ENCODE peak calls at places on chromosomes 6 and 20, in seven cellular contexts. R is cardiac muscle cell; K is A549; J is cardiac fibroblast; O is choroid plexus epithelial cell; C is CD8-positive, alpha-beta T cell; X is stomach. F is an unnamed sample.

GRCh38 chr6:14826456-14826855 is 419.4 kb upstream of the JARID2 start:
- DNase-seq in R (no peak), K (no peak), J (no peak), O (no peak), C (no peak), X (no peak), F (no peak)

GRCh38 chr20:48359692-48360337 is 468.0 kb downstream of the PREX1 start:
- DNase-seq in R (no peak), K (no peak), J (no peak), O (no peak), C (no peak), X (no peak), F (no peak)

GRCh38 chr6:116406678-116407345 is 36.1 kb downstream of the DSE start:
- DNase-seq in R (no peak), K (no peak), J (peak), O (peak), C (no peak), X (no peak), F (peak)

GRCh38 chr6:147260091-147260490 is 55.9 kb downstream of the STXBP5 start:
- DNase-seq in R (no peak), K (no peak), J (no peak), O (peak), C (no peak), X (no peak), F (no peak)

GRCh38 chr6:89662659-89663223 is 24.2 kb upstream of the LYRM2 start:
- DNase-seq in R (no peak), K (no peak), J (no peak), O (no peak), C (no peak), X (no peak), F (no peak)

GRCh38 chr6:1424306-1424927 is 35.0 kb downstream of the FOXF2 start:
- DNase-seq in R (peak), K (peak), J (peak), O (peak), C (no peak), X (peak), F (peak)

GRCh38 chr20:40563296-40563950 is 125.6 kb downstream of the MAFB start:
- DNase-seq in R (no peak), K (peak), J (peak), O (peak), C (no peak), X (peak), F (peak)

GRCh38 chr20:1310087-1310486 is 18.9 kb downstream of the SDCBP2 start:
- DNase-seq in R (no peak), K (no peak), J (no peak), O (no peak), C (no peak), X (no peak), F (no peak)

GRCh38 chr6:136550330-136551071 is at the start of gene MAP7:
- DNase-seq in R (peak), K (peak), J (peak), O (no peak), C (peak), X (peak), F (no peak)

GRCh38 chr6:136438445-136438844 is 111.8 kb downstream of the MAP7 start:
- DNase-seq in R (no peak), K (no peak), J (no peak), O (no peak), C (no peak), X (no peak), F (no peak)

GRCh38 chr20:35742741-35743523 is 872 bp upstream of the RBM39 start:
- DNase-seq in R (peak), K (peak), J (peak), O (peak), C (no peak), X (no peak), F (peak)

GRCh38 chr6:71349395-71349794 is 60.8 kb downstream of the OGFRL1 start:
- DNase-seq in R (peak), K (peak), J (peak), O (peak), C (no peak), X (no peak), F (peak)

GRCh38 chr6:165616116-165616515 is 46.9 kb downstream of the PDE10A start:
- DNase-seq in R (no peak), K (no peak), J (peak), O (peak), C (no peak), X (no peak), F (peak)

GRCh38 chr20:25626779-25627178 is 3.0 kb upstream of the NANP start:
- DNase-seq in R (no peak), K (no peak), J (no peak), O (no peak), C (no peak), X (no peak), F (no peak)

GRCh38 chr20:46458891-46459750 is 52.7 kb upstream of the ELMO2 start:
- DNase-seq in R (peak), K (no peak), J (no peak), O (peak), C (no peak), X (peak), F (no peak)

GRCh38 chr20:4006640-4007039 is 8.7 kb downstream of the RNF24 start:
- DNase-seq in R (no peak), K (no peak), J (no peak), O (no peak), C (no peak), X (peak), F (no peak)

GRCh38 chr20:59350330-59351147 is 50.1 kb downstream of the EDN3 start:
- DNase-seq in R (no peak), K (no peak), J (no peak), O (no peak), C (no peak), X (no peak), F (no peak)

GRCh38 chr6:152503541-152503940 is 133.6 kb downstream of the SYNE1 start:
- DNase-seq in R (no peak), K (no peak), J (peak), O (peak), C (no peak), X (no peak), F (peak)

GRCh38 chr6:8084586-8084985 is 17.8 kb downstream of the EEF1E1 start:
- DNase-seq in R (no peak), K (no peak), J (peak), O (peak), C (no peak), X (no peak), F (peak)

GRCh38 chr6:31837612-31838553 is 10.3 kb downstream of the HSPA1B start:
- DNase-seq in R (no peak), K (no peak), J (peak), O (no peak), C (no peak), X (no peak), F (peak)

GRCh38 chr6:145845557-145845956 is 31.0 kb upstream of the FBXO30 start:
- DNase-seq in R (no peak), K (no peak), J (no peak), O (no peak), C (no peak), X (no peak), F (no peak)

GRCh38 chr6:104558746-104559145 is 301.0 kb downstream of the HACE1 start:
- DNase-seq in R (no peak), K (no peak), J (peak), O (peak), C (no peak), X (no peak), F (peak)

GRCh38 chr6:134174790-134175531 is 122.5 kb upstream of the SLC2A12 start:
- DNase-seq in R (peak), K (peak), J (peak), O (peak), C (peak), X (peak), F (peak)

GRCh38 chr6:134172020-134172766 is 119.8 kb upstream of the SLC2A12 start:
- DNase-seq in R (no peak), K (no peak), J (no peak), O (peak), C (no peak), X (no peak), F (peak)

GRCh38 chr6:134173936-134174789 is 121.7 kb upstream of the SLC2A12 start:
- DNase-seq in R (peak), K (peak), J (peak), O (peak), C (peak), X (peak), F (peak)

GRCh38 chr6:134171517-134171916 is 119.1 kb upstream of the SLC2A12 start:
- DNase-seq in R (no peak), K (no peak), J (peak), O (peak), C (no peak), X (no peak), F (peak)

DNA sequence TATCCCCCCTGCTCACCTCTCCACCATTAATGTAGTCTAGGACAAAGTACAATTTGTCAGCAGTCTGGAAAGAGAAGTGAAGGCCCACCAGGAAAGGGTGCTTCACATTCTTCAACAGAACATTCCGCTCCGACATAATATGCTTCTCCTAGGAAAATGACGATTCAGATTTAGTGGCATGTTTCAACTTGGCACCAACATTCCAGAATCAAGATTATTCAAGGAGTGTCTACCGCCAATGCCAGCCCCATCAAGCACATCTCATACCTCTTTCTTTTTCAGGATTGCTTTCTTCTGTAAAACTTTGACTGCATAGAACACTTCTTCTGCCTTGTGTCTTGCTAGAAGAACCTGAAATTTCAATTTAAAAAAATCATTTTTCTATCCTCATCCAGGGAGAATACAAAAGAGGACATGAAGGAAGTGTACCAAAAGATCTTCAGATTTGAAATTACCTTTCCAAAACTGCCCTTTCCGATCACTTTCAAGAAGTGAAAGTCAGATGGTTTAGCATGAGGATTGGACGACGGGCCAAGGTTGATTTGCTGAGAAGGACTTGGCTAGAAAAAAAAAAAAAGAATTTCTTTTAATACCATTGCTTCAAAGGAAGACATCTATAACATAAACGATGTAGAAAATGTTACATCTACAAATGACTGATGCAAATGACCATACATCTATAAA is 120.7 kb upstream of the SLC2A12 start:
- DNase-seq in R (no peak), K (no peak), J (peak), O (peak), C (no peak), X (no peak), F (peak)
- H3K4me3 ChIP-seq in R (no peak), K (peak), J (peak), O (peak), C (peak), X (peak), F (peak)

GRCh38 chr6:19502301-19502700 is 334.9 kb upstream of the ID4 start:
- DNase-seq in R (no peak), K (no peak), J (no peak), O (no peak), C (no peak), X (no peak), F (no peak)

DNA sequence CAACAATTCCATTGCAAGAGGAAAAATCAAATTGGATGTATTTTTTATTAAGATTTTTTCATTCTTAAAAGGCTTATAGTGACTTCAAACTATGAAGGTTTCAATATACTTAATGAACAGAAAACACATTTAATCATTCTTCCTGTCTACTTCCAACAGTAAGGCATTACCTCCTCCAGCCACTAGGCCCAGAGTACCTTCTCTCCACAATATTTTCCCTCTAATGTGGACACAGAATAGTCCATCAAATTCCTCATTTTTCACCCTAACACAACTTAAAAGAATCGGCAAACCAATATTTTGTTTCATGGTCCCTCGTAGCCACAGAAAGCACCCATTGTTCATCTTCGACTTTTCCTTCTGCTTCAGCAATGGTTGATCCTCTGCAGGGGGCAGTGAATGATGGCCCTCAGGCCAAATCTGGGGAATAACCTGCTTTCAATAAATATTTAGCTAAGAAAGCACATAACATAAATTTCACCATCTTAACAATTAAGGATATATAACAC is 335.4 kb upstream of the ID4 start:
- DNase-seq in R (no peak), K (no peak), J (no peak), O (no peak), C (no peak), X (no peak), F (no peak)
- TF ChIP-seq CTCF in R (no peak), K (no peak), J (no peak), O (no peak), C (no peak), X (no peak), F (no peak)

DNA sequence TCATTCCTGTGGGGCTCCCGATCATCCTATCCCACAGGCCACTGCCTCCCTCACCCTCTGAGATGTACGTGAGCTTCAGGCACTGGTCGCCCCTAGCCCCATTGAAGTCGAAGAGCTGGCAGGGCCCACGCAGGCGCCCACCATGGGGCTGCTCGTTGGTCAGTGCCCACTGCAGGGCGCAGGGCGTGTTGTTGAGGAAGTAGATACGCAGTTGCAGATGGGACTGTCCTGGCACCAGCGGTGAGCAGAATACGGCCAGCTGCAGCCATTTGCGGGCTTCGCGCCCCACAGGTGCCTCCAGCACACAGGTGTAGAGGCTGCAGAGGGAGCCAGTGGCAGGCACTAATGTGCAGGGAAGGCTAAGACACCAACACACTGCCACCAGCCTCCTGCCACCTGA is 6.2 kb downstream of the UNC5CL start:
- DNase-seq in R (no peak), K (no peak), J (no peak), O (no peak), C (no peak), X (no peak), F (no peak)
- H3K4me3 ChIP-seq in R (no peak), K (no peak), J (no peak), O (no peak), C (no peak), X (no peak), F (no peak)

GRCh38 chr20:2778602-2779321 is 21.7 kb downstream of the CPXM1 start:
- DNase-seq in R (no peak), K (no peak), J (no peak), O (no peak), C (no peak), X (no peak), F (no peak)

GRCh38 chr20:2771631-2772080 is 28.8 kb downstream of the CPXM1 start:
- DNase-seq in R (no peak), K (no peak), J (peak), O (no peak), C (no peak), X (no peak), F (no peak)

GRCh38 chr20:2768632-2769015 is 31.8 kb downstream of the CPXM1 start:
- DNase-seq in R (no peak), K (no peak), J (no peak), O (no peak), C (no peak), X (no peak), F (no peak)

GRCh38 chr20:2775139-2775538 is 25.3 kb downstream of the CPXM1 start:
- DNase-seq in R (no peak), K (no peak), J (no peak), O (no peak), C (no peak), X (no peak), F (peak)

DNA sequence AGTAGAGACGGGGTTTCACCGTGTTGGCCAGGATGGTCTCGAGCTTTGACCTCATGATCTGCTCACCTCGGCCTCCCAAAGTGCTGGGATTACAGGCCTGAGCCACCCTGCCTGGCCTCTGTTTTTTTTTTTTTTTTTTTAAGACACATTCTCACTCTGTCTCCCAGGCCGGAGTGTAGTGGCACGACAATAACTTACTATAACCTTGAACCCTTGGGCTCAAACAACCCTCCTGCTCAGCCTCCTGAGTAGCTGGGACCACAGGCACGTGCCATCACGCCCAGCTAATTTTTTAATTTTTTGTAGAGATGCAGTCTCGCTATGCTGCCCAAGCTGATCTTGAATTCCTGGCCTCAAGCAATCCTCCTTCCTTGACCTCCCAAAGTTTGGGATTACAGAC is 26.6 kb downstream of the CPXM1 start:
- DNase-seq in R (no peak), K (no peak), J (no peak), O (no peak), C (no peak), X (no peak), F (no peak)
- TF ChIP-seq CTCF in R (no peak), K (no peak), J (no peak), O (no peak), C (no peak), X (no peak), F (no peak)

DNA sequence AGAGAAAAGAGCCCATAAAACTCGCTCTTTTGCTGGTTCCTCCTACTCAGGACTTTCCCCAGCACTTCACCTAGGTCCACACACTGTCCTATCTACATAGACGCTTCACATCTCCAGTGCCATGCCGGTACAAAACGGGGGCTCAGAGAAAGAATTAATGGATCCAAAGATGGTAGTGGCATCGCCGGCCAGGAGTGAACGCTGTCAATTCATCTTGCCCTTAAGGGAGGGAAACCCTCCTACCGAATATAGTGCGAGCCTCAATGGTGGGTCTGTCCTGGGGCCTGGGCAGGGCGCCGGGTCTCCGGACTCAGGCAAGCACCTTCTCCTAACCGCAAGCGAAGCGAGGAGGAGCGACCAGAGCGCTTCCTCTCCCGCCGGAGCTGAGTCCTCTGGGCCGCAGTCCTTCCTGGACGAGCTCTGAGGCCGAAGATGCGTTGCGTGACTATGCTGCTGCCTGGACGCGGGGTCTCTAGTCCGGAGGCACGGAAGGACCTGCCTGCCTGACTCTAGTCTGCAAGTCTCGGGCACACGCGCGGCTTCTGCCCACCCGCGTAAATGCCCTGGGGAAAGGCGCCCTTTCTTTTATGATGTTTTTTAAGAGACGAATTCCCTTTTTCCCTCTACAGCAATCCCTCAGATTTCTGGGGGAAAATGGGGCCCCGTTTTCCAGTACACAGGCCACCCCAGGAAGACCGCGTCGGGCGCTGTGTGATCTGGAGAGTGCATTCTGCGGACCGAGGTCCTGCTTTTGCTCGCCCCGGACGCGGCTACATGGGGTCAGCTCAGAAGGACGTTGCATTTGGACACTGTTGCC is 100.1 kb upstream of the PRDM1 start:
- DNase-seq in R (peak), K (no peak), J (peak), O (peak), C (no peak), X (no peak), F (no peak)
- H3K4me3 ChIP-seq in R (peak), K (no peak), J (no peak), O (peak), C (no peak), X (peak), F (no peak)